ENCODE peak calls at places on chromosomes 4 and X, in five cellular contexts. L, F, J, O and Z are unnamed samples.

GRCh38 chrX:131067216-131067615 is 9.1 kb downstream of the ARHGAP36 start:
- DNase-seq in O (no peak), F (no peak), L (no peak), J (no peak), Z (no peak)

GRCh38 chr4:88697113-88697512 is 516 bp downstream of the NAP1L5 start:
- DNase-seq in O (peak; percentile 36), J (peak; percentile 4), L (peak; percentile 52), F (no peak), Z (no peak)

GRCh38 chrX:136528645-136529315 is 3.2 kb upstream of the VGLL1 start:
- DNase-seq in O (no peak), L (no peak), F (peak; percentile 13), J (peak; percentile 15), Z (no peak)

GRCh38 chr4:79249879-79250503 is 75.9 kb downstream of the NAA11 start:
- DNase-seq in F (no peak), O (no peak), J (peak; percentile 78), L (no peak), Z (no peak)

GRCh38 chr4:3529363-3529762 is 2.9 kb downstream of the LRPAP1 start:
- DNase-seq in L (no peak), O (no peak), F (no peak), J (peak; percentile 99), Z (peak; percentile 62)

GRCh38 chr4:76897522-76898384 is at the start of gene SOWAHB:
- DNase-seq in F (no peak), O (no peak), J (no peak), L (no peak), Z (peak; percentile 63)

GRCh38 chr4:188781655-188782054 is 642.4 kb downstream of the TRIML1 start:
- DNase-seq in F (peak; percentile 20), O (no peak), L (peak; percentile 22), J (peak; percentile 2), Z (no peak)

GRCh38 chrX:153336128-153336894 is 2.4 kb downstream of the ZNF275 start:
- DNase-seq in O (no peak), J (no peak), L (no peak), F (no peak), Z (peak; percentile 66)

GRCh38 chrX:53251307-53251706 is 26.3 kb upstream of the KDM5C start:
- DNase-seq in J (no peak), L (peak; percentile 80), F (no peak), O (no peak), Z (no peak)

GRCh38 chr4:113645771-113646455 is 115.6 kb downstream of the CAMK2D start:
- DNase-seq in J (no peak), F (peak; percentile 94), O (peak; percentile 75), L (peak; percentile 39), Z (no peak)

GRCh38 chr4:15186149-15186548 is 183.9 kb downstream of the CPEB2 start:
- DNase-seq in L (no peak), F (no peak), O (peak; percentile 61), J (no peak), Z (no peak)

GRCh38 chr4:76053730-76054129 is 17.9 kb upstream of the CXCL11 start:
- DNase-seq in L (peak; percentile 16), J (peak; percentile 74), O (no peak), F (no peak), Z (no peak)

GRCh38 chr4:21915761-21916160 is 32.8 kb downstream of the KCNIP4 start:
- DNase-seq in O (no peak), J (no peak), L (no peak), F (no peak), Z (no peak)

GRCh38 chrX:47222776-47223350 is 4.4 kb downstream of the CDK16 start:
- DNase-seq in O (no peak), F (no peak), J (no peak), L (no peak), Z (no peak)

GRCh38 chr4:146224331-146224966 is 10.1 kb downstream of the REELD1 start:
- DNase-seq in L (peak; percentile 28), J (no peak), F (no peak), O (no peak), Z (no peak)

GRCh38 chr4:168451744-168452394 is 28.4 kb downstream of the DDX60L start:
- DNase-seq in J (peak; percentile 41), O (peak; percentile 70), L (peak; percentile 63), F (peak; percentile 81), Z (no peak)

GRCh38 chr4:42341518-42342026 is 55.7 kb upstream of the SHISA3 start:
- DNase-seq in O (peak; percentile 62), J (no peak), L (peak; percentile 47), F (no peak), Z (no peak)

GRCh38 chr4:152512483-152512882 is 23.4 kb downstream of the FBXW7 start:
- DNase-seq in L (no peak), F (no peak), J (no peak), O (no peak), Z (no peak)

GRCh38 chr4:6887591-6888371 is 21.8 kb upstream of the TBC1D14 start:
- DNase-seq in J (peak; percentile 83), F (no peak), L (peak; percentile 19), O (no peak), Z (no peak)

GRCh38 chrX:136200466-136200865 is 50.7 kb downstream of the MAP7D3 start:
- DNase-seq in L (peak; percentile 59), F (peak; percentile 29), J (peak; percentile 15), O (peak; percentile 44), Z (peak; percentile 13)

GRCh38 chr4:36235306-36235705 is 9.0 kb downstream of the ARAP2 start:
- DNase-seq in L (no peak), F (peak; percentile 18), O (no peak), J (peak; percentile 16), Z (no peak)

GRCh38 chrX:152819732-152820131 is 10.8 kb downstream of the CETN2 start:
- DNase-seq in O (no peak), J (no peak), L (peak; percentile 32), F (no peak), Z (no peak)

GRCh38 chrX:1102786-1103185 is 109.7 kb downstream of the CRLF2 start:
- DNase-seq in F (no peak), J (no peak), L (no peak), O (no peak), Z (no peak)

GRCh38 chrX:24260827-24261550 is 52.9 kb downstream of the SUPT20HL2 start:
- DNase-seq in J (peak; percentile 60), L (peak; percentile 61), O (peak; percentile 40), F (no peak), Z (peak; percentile 11)

GRCh38 chrX:110145854-110146253 is 142.9 kb downstream of the TMEM164 start:
- DNase-seq in J (peak; percentile 47), L (peak; percentile 51), O (peak; percentile 43), F (peak; percentile 36), Z (peak; percentile 15)
- TF ChIP-seq CTCF in J (peak; percentile 30), L (peak; percentile 60), O (peak; percentile 68), F (peak; percentile 45), Z (peak; percentile 51)

DNA sequence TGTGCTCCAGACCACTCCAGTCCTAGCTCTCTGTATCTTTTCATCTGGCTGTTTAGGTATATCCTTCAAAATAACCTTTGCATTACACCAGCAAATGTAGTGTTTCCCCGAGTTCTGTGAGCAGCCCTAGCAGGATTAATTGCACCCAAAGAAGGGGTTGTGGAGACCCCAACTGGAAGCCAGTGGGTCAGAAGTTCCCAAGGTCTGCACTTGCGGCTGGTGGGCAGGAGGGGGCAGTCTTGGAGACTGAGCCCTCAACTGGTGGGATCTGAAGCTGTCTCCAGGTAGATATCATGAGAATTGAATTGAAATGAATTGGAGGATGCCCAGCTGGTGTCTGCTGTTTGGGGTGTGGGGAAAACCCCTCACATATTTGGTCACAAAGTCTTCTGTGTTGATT is 1485.3 kb upstream of the TENM3 start:
- DNase-seq in L (no peak), O (no peak), F (no peak), J (no peak), Z (no peak)
- TF ChIP-seq CTCF in L (no peak), O (no peak), F (no peak), J (no peak), Z (no peak)

DNA sequence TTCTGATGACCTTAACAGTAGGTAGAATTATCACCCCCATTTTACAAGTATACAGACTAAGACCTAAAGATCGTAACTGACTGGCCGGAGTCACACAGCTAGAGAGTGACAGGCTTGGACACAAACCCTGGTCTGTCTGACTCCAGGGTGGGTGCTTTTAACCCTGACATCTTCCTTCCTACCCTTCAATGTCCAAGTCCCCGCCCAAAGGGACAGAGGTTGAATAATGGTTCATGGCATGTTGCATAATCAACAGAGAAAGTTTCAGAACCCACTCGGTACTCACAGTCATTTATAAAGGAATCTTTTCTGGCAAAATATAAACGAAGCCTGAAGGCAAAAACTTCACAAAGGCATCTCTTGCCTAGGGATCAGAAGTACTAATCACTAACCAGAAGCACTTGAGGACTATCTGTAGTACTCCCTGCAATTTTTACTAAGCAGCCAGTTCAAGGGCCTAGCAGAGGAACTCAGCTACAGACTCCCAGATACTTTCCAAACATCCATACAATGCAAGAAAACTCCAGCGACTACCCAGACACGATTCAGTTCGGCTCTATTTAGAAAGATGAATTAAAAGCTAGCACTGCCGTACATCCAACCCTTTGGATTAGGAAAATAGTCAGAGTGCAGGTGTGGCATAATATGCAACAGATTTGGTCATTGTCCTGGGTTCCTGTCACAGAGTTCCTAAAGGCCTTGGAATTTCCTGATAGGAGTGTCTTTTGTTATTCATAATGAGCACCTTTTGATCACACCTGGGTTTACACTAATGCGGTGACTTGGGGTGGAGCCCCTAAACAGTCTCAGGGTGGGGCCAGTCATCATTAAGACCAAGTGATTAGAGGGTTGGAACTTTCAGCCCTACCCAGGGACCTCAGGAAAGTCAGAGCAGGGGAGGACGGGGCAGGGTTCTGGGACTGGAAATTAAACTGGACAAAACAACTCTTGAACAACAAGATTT is 44.0 kb downstream of the RELL1 start:
- DNase-seq in F (no peak), L (no peak), J (no peak), O (no peak), Z (no peak)
- TF ChIP-seq CTCF in F (no peak), L (no peak), J (no peak), O (no peak), Z (no peak)

GRCh38 chrX:16469870-16470269 is 180.1 kb upstream of the S100G start:
- DNase-seq in J (peak; percentile 10), L (no peak), F (peak; percentile 11), O (no peak), Z (no peak)
- TF ChIP-seq CTCF in J (peak; percentile 16), L (no peak), F (no peak), O (peak; percentile 1), Z (no peak)

DNA sequence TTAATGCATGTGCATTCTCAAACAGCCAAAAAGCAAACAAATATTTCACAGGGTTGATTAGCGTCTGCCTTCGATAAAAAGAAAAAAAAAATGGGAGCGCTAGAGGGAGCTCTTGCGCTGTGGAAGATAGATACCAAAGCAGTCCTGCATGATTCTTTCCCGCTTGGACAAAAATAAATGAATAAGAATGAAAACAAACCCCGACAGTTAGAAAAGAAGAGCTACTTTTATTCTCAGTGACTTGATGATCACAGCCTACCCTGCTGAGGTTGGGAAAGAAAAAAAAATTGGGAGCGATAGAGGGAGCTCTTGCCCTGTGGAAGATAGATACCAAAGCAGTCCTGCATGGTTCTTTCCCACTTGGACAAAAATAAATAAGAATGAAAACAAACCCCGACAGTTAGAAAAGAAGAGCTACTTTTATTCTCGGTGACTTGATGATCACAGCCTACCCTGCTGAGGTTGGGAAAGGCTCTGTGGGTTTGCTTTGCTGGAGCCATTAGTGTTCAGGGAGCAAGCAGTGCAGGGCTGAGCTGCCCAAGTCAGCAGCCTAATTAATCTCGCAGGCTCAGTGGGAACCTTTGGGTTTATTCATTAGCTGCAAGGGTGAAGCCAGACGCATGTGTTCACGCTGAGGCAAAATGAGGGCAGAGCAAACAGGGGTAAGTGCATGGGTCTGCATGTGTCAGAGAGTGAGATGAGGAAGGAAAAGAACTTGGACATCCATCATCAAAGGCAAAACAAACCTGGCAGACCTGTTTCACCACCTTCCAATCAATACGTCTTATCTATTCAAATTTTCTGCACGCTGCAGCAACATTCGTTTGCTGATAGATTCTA is 249.3 kb upstream of the PRKX start:
- DNase-seq in F (peak; percentile 7), L (peak; percentile 9), J (peak; percentile 23), O (peak; percentile 45), Z (no peak)
- TF ChIP-seq CTCF in F (peak; percentile 85), L (peak; percentile 48), J (peak; percentile 32), O (peak; percentile 64), Z (no peak)